ENCODE peak calls at places on chromosome 10, in six cellular contexts. One of them, this sample, is unnamed.

GRCh38 chr10:97690138-97690537 is 3.1 kb upstream of the AVPI1 start:
- DNase-seq in fibroblast of mammary gland: peak; percentile 27
- DNase-seq in CD8-positive, alpha-beta T cell: no peak
- DNase-seq in psoas muscle: no peak
- DNase-seq in RWPE2: no peak
- DNase-seq in adrenal gland: no peak
- DNase-seq in this sample: no peak

GRCh38 chr10:119669975-119670640 is 18.9 kb downstream of the BAG3 start:
- DNase-seq in fibroblast of mammary gland: no peak
- DNase-seq in CD8-positive, alpha-beta T cell: no peak
- DNase-seq in psoas muscle: peak; percentile 77
- DNase-seq in RWPE2: no peak
- DNase-seq in adrenal gland: no peak
- DNase-seq in this sample: no peak

GRCh38 chr10:101489355-101489754 is 98.7 kb downstream of the POLL start:
- DNase-seq in fibroblast of mammary gland: peak; percentile 39
- DNase-seq in CD8-positive, alpha-beta T cell: no peak
- DNase-seq in psoas muscle: no peak
- DNase-seq in RWPE2: no peak
- DNase-seq in adrenal gland: no peak
- DNase-seq in this sample: no peak

GRCh38 chr10:70851597-70852475 is 36.1 kb downstream of the SGPL1 start:
- DNase-seq in fibroblast of mammary gland: no peak
- DNase-seq in CD8-positive, alpha-beta T cell: no peak
- DNase-seq in psoas muscle: no peak
- DNase-seq in RWPE2: no peak
- DNase-seq in adrenal gland: no peak
- DNase-seq in this sample: no peak

GRCh38 chr10:80204801-80205477 is 398 bp downstream of the ANXA11 start:
- DNase-seq in fibroblast of mammary gland: no peak
- DNase-seq in CD8-positive, alpha-beta T cell: no peak
- DNase-seq in psoas muscle: peak; percentile 71
- DNase-seq in RWPE2: no peak
- DNase-seq in adrenal gland: no peak
- DNase-seq in this sample: peak; percentile 94

GRCh38 chr10:34526758-34527730 is 288.1 kb downstream of the PARD3 start:
- DNase-seq in fibroblast of mammary gland: peak; percentile 97
- DNase-seq in CD8-positive, alpha-beta T cell: no peak
- DNase-seq in psoas muscle: no peak
- DNase-seq in RWPE2: no peak
- DNase-seq in adrenal gland: no peak
- DNase-seq in this sample: no peak

GRCh38 chr10:108180883-108181282 is 1016.4 kb upstream of the SORCS1 start:
- DNase-seq in fibroblast of mammary gland: peak; percentile 12
- DNase-seq in CD8-positive, alpha-beta T cell: no peak
- DNase-seq in psoas muscle: no peak
- DNase-seq in RWPE2: no peak
- DNase-seq in adrenal gland: no peak
- DNase-seq in this sample: no peak

GRCh38 chr10:96334888-96335526 is 23.8 kb downstream of the OPALIN start:
- DNase-seq in fibroblast of mammary gland: peak; percentile 42
- DNase-seq in CD8-positive, alpha-beta T cell: no peak
- DNase-seq in psoas muscle: no peak
- DNase-seq in RWPE2: no peak
- DNase-seq in adrenal gland: peak; percentile 20
- DNase-seq in this sample: no peak

GRCh38 chr10:78588194-78588811 is 480.5 kb upstream of the ZMIZ1 start:
- DNase-seq in fibroblast of mammary gland: peak; percentile 22
- DNase-seq in CD8-positive, alpha-beta T cell: no peak
- DNase-seq in psoas muscle: no peak
- DNase-seq in RWPE2: no peak
- DNase-seq in adrenal gland: no peak
- DNase-seq in this sample: no peak

GRCh38 chr10:122780391-122780790 is 65.3 kb downstream of the CUZD1 start:
- DNase-seq in fibroblast of mammary gland: no peak
- DNase-seq in CD8-positive, alpha-beta T cell: no peak
- DNase-seq in psoas muscle: no peak
- DNase-seq in RWPE2: no peak
- DNase-seq in adrenal gland: no peak
- DNase-seq in this sample: no peak

GRCh38 chr10:25047902-25048301 is 31.5 kb downstream of the THNSL1 start:
- DNase-seq in fibroblast of mammary gland: peak; percentile 92
- DNase-seq in CD8-positive, alpha-beta T cell: no peak
- DNase-seq in psoas muscle: no peak
- DNase-seq in RWPE2: no peak
- DNase-seq in adrenal gland: no peak
- DNase-seq in this sample: no peak

GRCh38 chr10:44628921-44629320 is 244.0 kb upstream of the CXCL12 start:
- DNase-seq in fibroblast of mammary gland: peak; percentile 92
- DNase-seq in CD8-positive, alpha-beta T cell: no peak
- DNase-seq in psoas muscle: no peak
- DNase-seq in RWPE2: no peak
- DNase-seq in adrenal gland: no peak
- DNase-seq in this sample: no peak

GRCh38 chr10:103716206-103717160 is 138.9 kb downstream of the SH3PXD2A start:
- DNase-seq in fibroblast of mammary gland: no peak
- DNase-seq in CD8-positive, alpha-beta T cell: no peak
- DNase-seq in psoas muscle: no peak
- DNase-seq in RWPE2: no peak
- DNase-seq in adrenal gland: no peak
- DNase-seq in this sample: no peak

GRCh38 chr10:119125942-119126341 is 22.0 kb downstream of the DENND10 start:
- DNase-seq in fibroblast of mammary gland: no peak
- DNase-seq in CD8-positive, alpha-beta T cell: no peak
- DNase-seq in psoas muscle: no peak
- DNase-seq in RWPE2: no peak
- DNase-seq in adrenal gland: no peak
- DNase-seq in this sample: no peak

GRCh38 chr10:55024718-55025117 is 223.7 kb upstream of the PCDH15 start:
- DNase-seq in fibroblast of mammary gland: no peak
- DNase-seq in CD8-positive, alpha-beta T cell: no peak
- DNase-seq in psoas muscle: no peak
- DNase-seq in RWPE2: no peak
- DNase-seq in adrenal gland: peak; percentile 25
- DNase-seq in this sample: no peak

GRCh38 chr10:91378061-91378460 is 32.1 kb upstream of the HECTD2 start:
- DNase-seq in fibroblast of mammary gland: no peak
- DNase-seq in CD8-positive, alpha-beta T cell: no peak
- DNase-seq in psoas muscle: no peak
- DNase-seq in RWPE2: no peak
- DNase-seq in adrenal gland: no peak
- DNase-seq in this sample: no peak

GRCh38 chr10:101351017-101351416 is 2.9 kb upstream of the BTRC start:
- DNase-seq in fibroblast of mammary gland: no peak
- DNase-seq in CD8-positive, alpha-beta T cell: no peak
- DNase-seq in psoas muscle: no peak
- DNase-seq in RWPE2: no peak
- DNase-seq in adrenal gland: no peak
- DNase-seq in this sample: no peak

GRCh38 chr10:102593074-102593803 is 51.0 kb upstream of the TRIM8 start:
- DNase-seq in fibroblast of mammary gland: peak; percentile 73
- DNase-seq in CD8-positive, alpha-beta T cell: no peak
- DNase-seq in psoas muscle: no peak
- DNase-seq in RWPE2: no peak
- DNase-seq in adrenal gland: no peak
- DNase-seq in this sample: peak; percentile 46

GRCh38 chr10:42880255-42880620 is 97.6 kb downstream of the BMS1 start:
- DNase-seq in fibroblast of mammary gland: no peak
- DNase-seq in CD8-positive, alpha-beta T cell: no peak
- DNase-seq in psoas muscle: no peak
- DNase-seq in RWPE2: no peak
- DNase-seq in adrenal gland: no peak
- DNase-seq in this sample: peak; percentile 51

GRCh38 chr10:69241575-69241974 is 21.4 kb downstream of the HKDC1 start:
- DNase-seq in fibroblast of mammary gland: peak; percentile 56
- DNase-seq in CD8-positive, alpha-beta T cell: no peak
- DNase-seq in psoas muscle: no peak
- DNase-seq in RWPE2: no peak
- DNase-seq in adrenal gland: no peak
- DNase-seq in this sample: no peak

GRCh38 chr10:123157210-123157609 is 3.0 kb downstream of the BUB3 start:
- DNase-seq in fibroblast of mammary gland: peak; percentile 61
- DNase-seq in CD8-positive, alpha-beta T cell: no peak
- DNase-seq in psoas muscle: no peak
- DNase-seq in RWPE2: no peak
- DNase-seq in adrenal gland: no peak
- DNase-seq in this sample: no peak

GRCh38 chr10:58954163-58954562 is 222.3 kb upstream of the PHYHIPL start:
- DNase-seq in fibroblast of mammary gland: no peak
- DNase-seq in CD8-positive, alpha-beta T cell: no peak
- DNase-seq in psoas muscle: no peak
- DNase-seq in RWPE2: no peak
- DNase-seq in adrenal gland: no peak
- DNase-seq in this sample: no peak

GRCh38 chr10:122388287-122388997 is 13.9 kb downstream of the PLEKHA1 start:
- DNase-seq in fibroblast of mammary gland: no peak
- DNase-seq in CD8-positive, alpha-beta T cell: no peak
- DNase-seq in psoas muscle: no peak
- DNase-seq in RWPE2: no peak
- DNase-seq in adrenal gland: no peak
- DNase-seq in this sample: no peak

GRCh38 chr10:118805146-118805545 is 50.4 kb upstream of the CACUL1 start:
- DNase-seq in fibroblast of mammary gland: no peak
- DNase-seq in CD8-positive, alpha-beta T cell: no peak
- DNase-seq in psoas muscle: no peak
- DNase-seq in RWPE2: no peak
- DNase-seq in adrenal gland: no peak
- DNase-seq in this sample: no peak

GRCh38 chr10:79380125-79380917 is 33.1 kb downstream of the PPIF start:
- DNase-seq in fibroblast of mammary gland: peak; percentile 73
- DNase-seq in CD8-positive, alpha-beta T cell: no peak
- DNase-seq in psoas muscle: peak; percentile 79
- DNase-seq in RWPE2: peak; percentile 28
- DNase-seq in adrenal gland: no peak
- DNase-seq in this sample: no peak

GRCh38 chr10:73782749-73783085 is 869 bp downstream of the CHCHD1 start:
- DNase-seq in fibroblast of mammary gland: no peak
- DNase-seq in CD8-positive, alpha-beta T cell: no peak
- DNase-seq in psoas muscle: no peak
- DNase-seq in RWPE2: no peak
- DNase-seq in adrenal gland: no peak
- DNase-seq in this sample: no peak
- H3K4me3 ChIP-seq in fibroblast of mammary gland: peak overlapping the region; percentile 85
- H3K4me3 ChIP-seq in CD8-positive, alpha-beta T cell: peak overlapping the region; percentile 93
- H3K4me3 ChIP-seq in psoas muscle: peak overlapping the region; percentile 85
- H3K4me3 ChIP-seq in RWPE2: peak overlapping the region; percentile 73
- H3K4me3 ChIP-seq in adrenal gland: no peak overlapping the region
- H3K4me3 ChIP-seq in this sample: peak overlapping the region; percentile 76

DNA sequence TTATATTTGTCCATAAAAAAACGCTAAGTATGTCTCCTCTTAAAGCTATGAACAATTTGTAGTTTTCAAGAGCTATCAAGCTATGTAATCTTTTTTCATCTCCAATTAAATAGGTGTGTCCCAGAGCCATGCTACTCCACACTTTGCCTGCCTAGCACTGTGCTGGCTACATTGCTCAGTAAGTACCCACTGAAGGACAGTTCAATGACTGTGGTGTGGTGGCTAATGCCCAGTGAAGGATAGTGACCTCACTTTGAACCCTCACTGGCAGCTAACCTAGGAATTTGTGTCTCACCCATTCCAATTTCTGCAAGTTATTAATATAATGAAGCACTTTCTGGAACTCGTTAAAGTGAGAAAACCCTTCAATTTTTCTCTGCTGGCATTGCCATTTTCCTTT is 14.4 kb upstream of the TRUB1 start:
- DNase-seq in fibroblast of mammary gland: no peak
- DNase-seq in CD8-positive, alpha-beta T cell: no peak
- DNase-seq in psoas muscle: no peak
- DNase-seq in RWPE2: no peak
- DNase-seq in adrenal gland: no peak
- DNase-seq in this sample: no peak
- TF ChIP-seq CTCF in fibroblast of mammary gland: no peak
- TF ChIP-seq CTCF in CD8-positive, alpha-beta T cell: no peak
- TF ChIP-seq CTCF in psoas muscle: no peak
- TF ChIP-seq CTCF in RWPE2: no peak
- TF ChIP-seq CTCF in adrenal gland: no peak
- TF ChIP-seq CTCF in this sample: no peak

GRCh38 chr10:31034041-31034918 is 2.6 kb upstream of the ZNF438 start:
- DNase-seq in fibroblast of mammary gland: peak; percentile 96
- DNase-seq in CD8-positive, alpha-beta T cell: no peak
- DNase-seq in psoas muscle: no peak
- DNase-seq in RWPE2: no peak
- DNase-seq in adrenal gland: no peak
- DNase-seq in this sample: no peak
- H3K4me3 ChIP-seq in fibroblast of mammary gland: no peak overlapping the region
- H3K4me3 ChIP-seq in CD8-positive, alpha-beta T cell: no peak overlapping the region
- H3K4me3 ChIP-seq in psoas muscle: no peak overlapping the region
- H3K4me3 ChIP-seq in RWPE2: no peak overlapping the region
- H3K4me3 ChIP-seq in adrenal gland: no peak overlapping the region
- H3K4me3 ChIP-seq in this sample: no peak overlapping the region

GRCh38 chr10:22753786-22754185 is 39.4 kb upstream of the PIP4K2A start:
- DNase-seq in fibroblast of mammary gland: no peak
- DNase-seq in CD8-positive, alpha-beta T cell: no peak
- DNase-seq in psoas muscle: no peak
- DNase-seq in RWPE2: no peak
- DNase-seq in adrenal gland: no peak
- DNase-seq in this sample: no peak

GRCh38 chr10:22761569-22762220 is 47.3 kb upstream of the PIP4K2A start:
- DNase-seq in fibroblast of mammary gland: peak; percentile 60
- DNase-seq in CD8-positive, alpha-beta T cell: no peak
- DNase-seq in psoas muscle: no peak
- DNase-seq in RWPE2: no peak
- DNase-seq in adrenal gland: no peak
- DNase-seq in this sample: no peak

GRCh38 chr10:22754298-22754697 is 39.9 kb upstream of the PIP4K2A start:
- DNase-seq in fibroblast of mammary gland: no peak
- DNase-seq in CD8-positive, alpha-beta T cell: no peak
- DNase-seq in psoas muscle: no peak
- DNase-seq in RWPE2: no peak
- DNase-seq in adrenal gland: no peak
- DNase-seq in this sample: peak; percentile 28

GRCh38 chr10:22760025-22760424 is 45.6 kb upstream of the PIP4K2A start:
- DNase-seq in fibroblast of mammary gland: no peak
- DNase-seq in CD8-positive, alpha-beta T cell: no peak
- DNase-seq in psoas muscle: no peak
- DNase-seq in RWPE2: no peak
- DNase-seq in adrenal gland: no peak
- DNase-seq in this sample: no peak

DNA sequence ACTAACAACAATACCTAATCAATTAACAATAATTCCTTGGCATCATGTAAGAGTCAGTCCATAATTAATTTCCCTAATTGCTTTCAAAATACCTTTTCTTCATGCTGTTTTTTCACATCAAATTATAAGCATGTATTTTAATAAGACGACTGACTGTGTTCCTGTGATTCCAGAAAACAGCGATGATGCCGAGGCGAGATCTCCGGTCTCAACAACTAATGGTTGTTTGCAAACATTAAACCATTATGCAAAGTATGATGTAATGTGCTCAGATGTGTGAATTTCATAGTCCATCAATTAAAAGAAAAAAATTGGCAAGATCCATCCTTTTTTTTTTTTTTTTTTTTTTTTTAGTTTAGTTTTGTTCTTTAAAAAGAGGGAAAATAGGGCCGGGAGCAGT is 44.5 kb upstream of the PIP4K2A start:
- DNase-seq in fibroblast of mammary gland: no peak
- DNase-seq in CD8-positive, alpha-beta T cell: no peak
- DNase-seq in psoas muscle: no peak
- DNase-seq in RWPE2: no peak
- DNase-seq in adrenal gland: no peak
- DNase-seq in this sample: no peak
- TF ChIP-seq CTCF in fibroblast of mammary gland: no peak
- TF ChIP-seq CTCF in CD8-positive, alpha-beta T cell: no peak
- TF ChIP-seq CTCF in psoas muscle: no peak
- TF ChIP-seq CTCF in RWPE2: no peak
- TF ChIP-seq CTCF in adrenal gland: no peak
- TF ChIP-seq CTCF in this sample: no peak

This sample was measured in upper lobe of left lung.